ENCODE peak calls at places on chromosomes 5 and 9, in seven cellular contexts. O is activated T-helper 9 cell treated with anti-CD3 and anti-CD28 coated beads, Interleukin-2, amount 50 U/mL, for 16 hours; W is astrocyte of the spinal cord; P is esophagus squamous epithelium; J is A673; V is activated CD4-positive, CD25-positive, alpha-beta regulatory T cell; R is right lobe of liver. H is an unnamed sample.

GRCh38 chr5:43572357-43572756 is 15.5 kb upstream of the PAIP1 start:
- DNase-seq in O (no peak), W (peak), P (no peak), J (no peak), V (no peak), R (no peak), H (no peak)

GRCh38 chr9:70049672-70050271 is 6.1 kb downstream of the MAMDC2 start:
- DNase-seq in O (no peak), W (no peak), P (no peak), J (no peak), V (no peak), R (no peak), H (no peak)

GRCh38 chr5:77957516-77957915 is 181.4 kb upstream of the TBCA start:
- DNase-seq in O (no peak), W (no peak), P (no peak), J (no peak), V (no peak), R (no peak), H (no peak)

GRCh38 chr5:96247097-96247675 is 185.9 kb downstream of the PCSK1 start:
- DNase-seq in O (no peak), W (peak), P (no peak), J (no peak), V (no peak), R (no peak), H (no peak)

GRCh38 chr5:74916831-74917710 is 50.9 kb upstream of the FAM169A start:
- DNase-seq in O (no peak), W (peak), P (no peak), J (no peak), V (no peak), R (no peak), H (no peak)

GRCh38 chr5:31537349-31537748 is 5.2 kb downstream of the C5orf22 start:
- DNase-seq in O (no peak), W (no peak), P (no peak), J (no peak), V (no peak), R (no peak), H (no peak)

GRCh38 chr5:155728857-155729683 is 597.9 kb upstream of the SGCD start:
- DNase-seq in O (no peak), W (no peak), P (no peak), J (peak), V (no peak), R (no peak), H (peak)

GRCh38 chr9:18910858-18911257 is 122.2 kb downstream of the SAXO1 start:
- DNase-seq in O (no peak), W (no peak), P (no peak), J (no peak), V (no peak), R (no peak), H (no peak)

GRCh38 chr9:134211811-134212460 is 47.6 kb upstream of the RNU6ATAC start:
- DNase-seq in O (no peak), W (no peak), P (no peak), J (no peak), V (no peak), R (peak), H (no peak)

GRCh38 chr9:71249729-71250317 is 128.4 kb upstream of the TRPM3 start:
- DNase-seq in O (no peak), W (peak), P (no peak), J (peak), V (no peak), R (no peak), H (peak)

GRCh38 chr5:61563401-61563800 is 231.3 kb downstream of the ZSWIM6 start:
- DNase-seq in O (no peak), W (no peak), P (no peak), J (no peak), V (no peak), R (no peak), H (no peak)

GRCh38 chr5:148145916-148146315 is 22.4 kb upstream of the SPINK14 start:
- DNase-seq in O (no peak), W (peak), P (no peak), J (peak), V (no peak), R (no peak), H (no peak)

GRCh38 chr5:28156981-28157380 is 1118.6 kb upstream of the CDH9 start:
- DNase-seq in O (no peak), W (peak), P (no peak), J (no peak), V (no peak), R (no peak), H (no peak)

GRCh38 chr5:124287813-124288212 is 458.6 kb downstream of the ZNF608 start:
- DNase-seq in O (no peak), W (no peak), P (no peak), J (no peak), V (no peak), R (no peak), H (no peak)

GRCh38 chr9:68530618-68531017 is 10.1 kb downstream of the TMEM252 start:
- DNase-seq in O (no peak), W (no peak), P (no peak), J (peak), V (no peak), R (peak), H (no peak)

GRCh38 chr5:8770431-8770830 is 775.4 kb downstream of the SEMA5A start:
- DNase-seq in O (no peak), W (no peak), P (no peak), J (no peak), V (no peak), R (no peak), H (no peak)

GRCh38 chr5:144248015-144248414 is 77.3 kb downstream of the KCTD16 start:
- DNase-seq in O (no peak), W (no peak), P (no peak), J (no peak), V (no peak), R (no peak), H (no peak)

GRCh38 chr5:176171171-176171760 is 67.0 kb upstream of the SIMC1 start:
- DNase-seq in O (no peak), W (no peak), P (no peak), J (no peak), V (no peak), R (no peak), H (no peak)

GRCh38 chr9:33288828-33289483 is 1.4 kb upstream of the NFX1 start:
- DNase-seq in O (no peak), W (no peak), P (no peak), J (no peak), V (no peak), R (peak), H (no peak)

H was measured in frontal cortex.